ENCODE peak calls at places on chromosomes 5 and 9, in eight cellular contexts. N is T-helper 1 cell, P is GM04504, L is Calu3, X is suprapubic skin, Z is stomach, S is NCI-H460, T is germinal center. W is an unnamed sample.

GRCh38 chr9:343773-344172 is 129.1 kb downstream of the DOCK8 start:
- DNase-seq in P (no peak), Z (no peak), X (no peak), T (no peak), N (no peak), L (no peak), S (no peak), W (no peak)

GRCh38 chr5:124643306-124643705 is 103.1 kb downstream of the ZNF608 start:
- DNase-seq in X (no peak), N (no peak), P (no peak), T (no peak), Z (no peak), S (no peak), L (no peak), W (no peak)

GRCh38 chr5:78224358-78224757 is 70.1 kb downstream of the AP3B1 start:
- DNase-seq in L (no peak), T (no peak), S (no peak), Z (no peak), P (no peak), N (no peak), X (no peak), W (no peak)

GRCh38 chr9:99092643-99093491 is 12.0 kb upstream of the TGFBR1 start:
- DNase-seq in L (no peak), Z (no peak), P (no peak), N (no peak), S (no peak), T (no peak), X (no peak), W (no peak)

GRCh38 chr5:111043712-111044506 is 27.6 kb upstream of the TSLP start:
- DNase-seq in S (no peak), N (no peak), P (no peak), Z (no peak), L (no peak), X (no peak), T (no peak), W (peak)

GRCh38 chr5:56951131-56951945 is 585 bp downstream of the MIER3 start:
- DNase-seq in L (peak), T (peak), S (no peak), N (no peak), X (no peak), P (no peak), Z (no peak), W (no peak)

GRCh38 chr5:116938488-116938887 is 363.9 kb upstream of the SEMA6A start:
- DNase-seq in X (no peak), L (no peak), P (no peak), Z (no peak), T (no peak), N (no peak), S (no peak), W (no peak)

GRCh38 chr5:50709471-50709870 is 43.0 kb downstream of the PARP8 start:
- DNase-seq in L (no peak), N (no peak), P (no peak), T (no peak), S (no peak), Z (no peak), X (no peak), W (peak)

GRCh38 chr5:38450627-38451371 is 105.6 kb downstream of the LIFR start:
- DNase-seq in P (no peak), T (no peak), S (no peak), N (no peak), L (no peak), X (no peak), Z (no peak), W (peak)

GRCh38 chr5:93717162-93717561 is 24.2 kb downstream of the POU5F2 start:
- DNase-seq in X (no peak), S (no peak), L (peak), T (no peak), N (no peak), Z (no peak), P (no peak), W (no peak)

GRCh38 chr5:135449608-135450007 is 2.5 kb upstream of the DCANP1 start:
- DNase-seq in P (no peak), L (no peak), Z (peak), N (no peak), X (peak), T (no peak), S (no peak), W (no peak)

GRCh38 chr9:120925535-120926396 is 830 bp downstream of the TRAF1 start:
- DNase-seq in T (no peak), S (no peak), P (no peak), N (peak), L (no peak), Z (no peak), X (no peak), W (peak)

GRCh38 chr5:78953092-78953800 is 31.9 kb downstream of the ARSB start:
- DNase-seq in P (no peak), Z (no peak), N (no peak), T (no peak), X (no peak), S (no peak), L (no peak), W (peak)

GRCh38 chr9:137195525-137196220 is 4.9 kb downstream of the TPRN start:
- DNase-seq in N (no peak), Z (peak), S (no peak), L (peak), P (no peak), T (no peak), X (no peak), W (no peak)

GRCh38 chr5:176360894-176361436 is 599 bp downstream of the KIAA1191 start:
- DNase-seq in S (no peak), T (no peak), P (no peak), X (no peak), Z (no peak), L (peak), N (no peak), W (no peak)

GRCh38 chr5:174533127-174533453 is 191.3 kb upstream of the MSX2 start:
- DNase-seq in N (no peak), X (no peak), P (no peak), T (no peak), S (peak), Z (no peak), L (no peak), W (peak)

GRCh38 chr5:106601605-106602004 is 1069.1 kb downstream of the EFNA5 start:
- DNase-seq in P (no peak), T (no peak), L (no peak), N (no peak), S (no peak), Z (no peak), X (no peak), W (no peak)

GRCh38 chr9:91419222-91420191 is 4.1 kb downstream of the NFIL3 start:
- DNase-seq in X (no peak), S (peak), L (peak), Z (peak), T (no peak), N (no peak), P (peak), W (peak)

GRCh38 chr9:126494264-126494663 is 119.5 kb upstream of the LMX1B start:
- DNase-seq in N (no peak), L (no peak), T (no peak), P (no peak), X (no peak), Z (no peak), S (no peak), W (no peak)

GRCh38 chr5:171992305-171992704 is 14.1 kb downstream of the FBXW11 start:
- DNase-seq in S (no peak), T (no peak), P (no peak), Z (no peak), X (no peak), N (no peak), L (no peak), W (no peak)

GRCh38 chr9:84238652-84239051 is 101.9 kb downstream of the SLC28A3 start:
- DNase-seq in P (no peak), T (no peak), Z (no peak), L (no peak), S (peak), N (no peak), X (no peak), W (no peak)